ENCODE peak calls at places on chromosomes 16 and 17, in seven cellular contexts. One of them, this sample, is unnamed.

GRCh38 chr17:34420254-34420766 is 57.3 kb upstream of the CCL1 start:
- DNase-seq in heart right ventricle: peak
- DNase-seq in fibroblast of pulmonary artery: peak
- DNase-seq in A549: peak
- DNase-seq in skeletal muscle cell: peak
- DNase-seq in upper lobe of right lung: no peak
- DNase-seq in tibial artery: no peak
- DNase-seq in this sample: peak

GRCh38 chr16:85291302-85292148 is 179.3 kb upstream of the CIBAR2 start:
- DNase-seq in heart right ventricle: peak
- DNase-seq in skeletal muscle cell: no peak
- DNase-seq in fibroblast of pulmonary artery: no peak
- DNase-seq in A549: no peak
- DNase-seq in tibial artery: no peak
- DNase-seq in upper lobe of right lung: peak
- DNase-seq in this sample: no peak

GRCh38 chr16:89035698-89036570 is 57.7 kb upstream of the ACSF3 start:
- DNase-seq in heart right ventricle: no peak
- DNase-seq in upper lobe of right lung: no peak
- DNase-seq in skeletal muscle cell: no peak
- DNase-seq in A549: no peak
- DNase-seq in tibial artery: no peak
- DNase-seq in fibroblast of pulmonary artery: no peak
- DNase-seq in this sample: no peak

GRCh38 chr16:88536971-88537751 is 33.0 kb upstream of the ZC3H18 start:
- DNase-seq in upper lobe of right lung: no peak
- DNase-seq in tibial artery: no peak
- DNase-seq in fibroblast of pulmonary artery: no peak
- DNase-seq in heart right ventricle: no peak
- DNase-seq in skeletal muscle cell: no peak
- DNase-seq in A549: no peak
- DNase-seq in this sample: no peak

GRCh38 chr17:880871-881269 is 98.7 kb downstream of the NXN start:
- DNase-seq in A549: no peak
- DNase-seq in upper lobe of right lung: no peak
- DNase-seq in fibroblast of pulmonary artery: no peak
- DNase-seq in skeletal muscle cell: no peak
- DNase-seq in heart right ventricle: no peak
- DNase-seq in tibial artery: no peak
- DNase-seq in this sample: no peak

GRCh38 chr17:67021196-67021595 is 23.2 kb upstream of the CACNG1 start:
- DNase-seq in upper lobe of right lung: no peak
- DNase-seq in skeletal muscle cell: no peak
- DNase-seq in tibial artery: no peak
- DNase-seq in heart right ventricle: no peak
- DNase-seq in fibroblast of pulmonary artery: no peak
- DNase-seq in A549: no peak
- DNase-seq in this sample: peak

GRCh38 chr16:86768231-86768791 is 190.0 kb downstream of the FOXL1 start:
- DNase-seq in heart right ventricle: no peak
- DNase-seq in tibial artery: peak
- DNase-seq in skeletal muscle cell: no peak
- DNase-seq in upper lobe of right lung: no peak
- DNase-seq in fibroblast of pulmonary artery: no peak
- DNase-seq in A549: no peak
- DNase-seq in this sample: no peak

GRCh38 chr17:41984454-41984853 is 17.9 kb downstream of the CNP start:
- DNase-seq in heart right ventricle: no peak
- DNase-seq in skeletal muscle cell: no peak
- DNase-seq in upper lobe of right lung: no peak
- DNase-seq in tibial artery: no peak
- DNase-seq in A549: no peak
- DNase-seq in fibroblast of pulmonary artery: no peak
- DNase-seq in this sample: no peak

GRCh38 chr16:25110392-25110947 is 1.1 kb upstream of the LCMT1 start:
- DNase-seq in A549: peak
- DNase-seq in fibroblast of pulmonary artery: no peak
- DNase-seq in tibial artery: no peak
- DNase-seq in upper lobe of right lung: no peak
- DNase-seq in skeletal muscle cell: no peak
- DNase-seq in heart right ventricle: no peak
- DNase-seq in this sample: peak

GRCh38 chr17:50047488-50048126 is 8.3 kb upstream of the ITGA3 start:
- DNase-seq in A549: peak
- DNase-seq in upper lobe of right lung: no peak
- DNase-seq in fibroblast of pulmonary artery: peak
- DNase-seq in heart right ventricle: no peak
- DNase-seq in skeletal muscle cell: no peak
- DNase-seq in tibial artery: peak
- DNase-seq in this sample: peak

GRCh38 chr16:84095466-84095865 is 21.3 kb downstream of the MBTPS1 start:
- DNase-seq in skeletal muscle cell: no peak
- DNase-seq in heart right ventricle: no peak
- DNase-seq in upper lobe of right lung: no peak
- DNase-seq in A549: no peak
- DNase-seq in fibroblast of pulmonary artery: no peak
- DNase-seq in tibial artery: no peak
- DNase-seq in this sample: no peak

GRCh38 chr16:84090212-84090611 is 26.5 kb downstream of the MBTPS1 start:
- DNase-seq in tibial artery: no peak
- DNase-seq in skeletal muscle cell: no peak
- DNase-seq in upper lobe of right lung: no peak
- DNase-seq in heart right ventricle: no peak
- DNase-seq in fibroblast of pulmonary artery: no peak
- DNase-seq in A549: no peak
- DNase-seq in this sample: no peak

GRCh38 chr16:84093879-84094270 is 22.9 kb downstream of the MBTPS1 start:
- DNase-seq in heart right ventricle: no peak
- DNase-seq in skeletal muscle cell: no peak
- DNase-seq in fibroblast of pulmonary artery: no peak
- DNase-seq in tibial artery: no peak
- DNase-seq in upper lobe of right lung: no peak
- DNase-seq in A549: no peak
- DNase-seq in this sample: no peak

GRCh38 chr16:84091460-84091859 is 25.3 kb downstream of the MBTPS1 start:
- DNase-seq in skeletal muscle cell: no peak
- DNase-seq in fibroblast of pulmonary artery: no peak
- DNase-seq in tibial artery: no peak
- DNase-seq in A549: no peak
- DNase-seq in heart right ventricle: peak
- DNase-seq in upper lobe of right lung: no peak
- DNase-seq in this sample: no peak

GRCh38 chr16:84093120-84093878 is 23.4 kb downstream of the MBTPS1 start:
- DNase-seq in tibial artery: no peak
- DNase-seq in fibroblast of pulmonary artery: no peak
- DNase-seq in heart right ventricle: no peak
- DNase-seq in A549: no peak
- DNase-seq in skeletal muscle cell: no peak
- DNase-seq in upper lobe of right lung: no peak
- DNase-seq in this sample: no peak
- H3K4me3 ChIP-seq in tibial artery: no peak
- H3K4me3 ChIP-seq in fibroblast of pulmonary artery: no peak
- H3K4me3 ChIP-seq in heart right ventricle: no peak
- H3K4me3 ChIP-seq in A549: no peak
- H3K4me3 ChIP-seq in skeletal muscle cell: no peak
- H3K4me3 ChIP-seq in upper lobe of right lung: no peak
- H3K4me3 ChIP-seq in this sample: no peak

GRCh38 chr17:62718420-62718819 is 89.7 kb downstream of the MARCHF10 start:
- DNase-seq in heart right ventricle: no peak
- DNase-seq in A549: no peak
- DNase-seq in upper lobe of right lung: no peak
- DNase-seq in fibroblast of pulmonary artery: peak
- DNase-seq in tibial artery: no peak
- DNase-seq in skeletal muscle cell: no peak
- DNase-seq in this sample: no peak

GRCh38 chr17:62719586-62719985 is 88.5 kb downstream of the MARCHF10 start:
- DNase-seq in A549: no peak
- DNase-seq in skeletal muscle cell: no peak
- DNase-seq in fibroblast of pulmonary artery: no peak
- DNase-seq in heart right ventricle: no peak
- DNase-seq in tibial artery: no peak
- DNase-seq in upper lobe of right lung: no peak
- DNase-seq in this sample: no peak

GRCh38 chr17:62722625-62723024 is 85.5 kb downstream of the MARCHF10 start:
- DNase-seq in heart right ventricle: no peak
- DNase-seq in tibial artery: no peak
- DNase-seq in fibroblast of pulmonary artery: no peak
- DNase-seq in A549: no peak
- DNase-seq in upper lobe of right lung: no peak
- DNase-seq in skeletal muscle cell: no peak
- DNase-seq in this sample: no peak

GRCh38 chr17:62717589-62718342 is 90.3 kb downstream of the MRC2 start:
- DNase-seq in heart right ventricle: no peak
- DNase-seq in skeletal muscle cell: no peak
- DNase-seq in A549: no peak
- DNase-seq in tibial artery: no peak
- DNase-seq in fibroblast of pulmonary artery: no peak
- DNase-seq in upper lobe of right lung: no peak
- DNase-seq in this sample: no peak

DNA sequence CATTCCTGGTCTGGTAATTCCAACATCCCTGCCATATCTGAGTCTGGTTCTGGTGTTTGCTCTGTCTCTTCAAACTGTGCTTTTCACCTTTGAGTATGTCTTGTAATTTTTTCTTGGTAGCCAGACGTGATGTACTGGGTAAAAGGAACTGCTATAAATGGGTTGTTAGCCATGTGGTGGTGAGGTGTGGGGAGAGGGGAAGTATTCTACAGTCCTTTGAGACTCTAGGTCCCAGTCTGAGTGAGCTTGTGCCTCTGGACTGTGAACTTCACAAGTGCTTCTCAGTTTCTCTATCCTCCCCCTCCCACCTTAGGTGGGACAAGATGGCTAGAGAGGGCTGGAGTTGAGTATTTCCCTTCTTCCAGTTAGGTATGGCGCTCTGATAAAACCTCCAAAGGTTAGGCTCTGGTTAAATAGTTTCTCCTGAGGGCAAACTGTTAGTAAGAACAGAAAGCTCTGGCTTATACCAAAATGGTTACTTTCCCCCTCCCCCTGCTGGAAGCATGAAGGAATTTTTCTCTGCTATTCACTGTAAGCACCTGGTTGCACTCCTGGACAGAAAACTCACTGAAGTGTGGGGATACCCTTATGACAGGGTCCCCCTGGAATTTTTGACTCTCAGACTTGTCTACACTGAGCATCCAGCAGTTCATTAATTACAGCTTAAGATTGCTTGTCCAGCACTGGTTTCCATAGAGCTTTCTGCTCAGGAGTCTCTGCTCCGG is 87.8 kb downstream of the MARCHF10 start:
- DNase-seq in fibroblast of pulmonary artery: no peak
- DNase-seq in tibial artery: no peak
- DNase-seq in upper lobe of right lung: no peak
- DNase-seq in A549: peak
- DNase-seq in heart right ventricle: no peak
- DNase-seq in skeletal muscle cell: no peak
- DNase-seq in this sample: peak
- H3K4me3 ChIP-seq in fibroblast of pulmonary artery: no peak
- H3K4me3 ChIP-seq in tibial artery: no peak
- H3K4me3 ChIP-seq in upper lobe of right lung: no peak
- H3K4me3 ChIP-seq in A549: no peak
- H3K4me3 ChIP-seq in heart right ventricle: no peak
- H3K4me3 ChIP-seq in skeletal muscle cell: no peak
- H3K4me3 ChIP-seq in this sample: no peak

GRCh38 chr17:58387834-58388233 is 29.5 kb downstream of the RNF43 start:
- DNase-seq in upper lobe of right lung: no peak
- DNase-seq in skeletal muscle cell: no peak
- DNase-seq in heart right ventricle: no peak
- DNase-seq in fibroblast of pulmonary artery: no peak
- DNase-seq in tibial artery: no peak
- DNase-seq in A549: peak
- DNase-seq in this sample: no peak
- H3K4me3 ChIP-seq in upper lobe of right lung: no peak
- H3K4me3 ChIP-seq in skeletal muscle cell: no peak
- H3K4me3 ChIP-seq in heart right ventricle: no peak
- H3K4me3 ChIP-seq in fibroblast of pulmonary artery: no peak
- H3K4me3 ChIP-seq in tibial artery: no peak
- H3K4me3 ChIP-seq in A549: no peak
- H3K4me3 ChIP-seq in this sample: no peak

DNA sequence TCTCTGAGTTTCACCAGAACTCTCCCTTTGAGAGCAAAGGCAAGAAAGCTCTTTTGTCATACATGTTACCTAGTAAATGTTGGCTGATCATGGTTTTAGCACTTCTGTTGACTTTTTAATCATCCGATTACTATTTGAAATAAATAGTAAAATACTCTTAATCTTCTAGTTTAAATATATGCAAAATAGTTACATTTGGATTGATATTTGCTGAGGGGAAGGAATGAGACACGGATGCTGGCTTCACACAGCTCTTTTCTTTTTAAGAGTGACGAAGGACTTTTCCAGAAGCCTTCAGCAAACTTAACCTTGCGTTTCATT is 9.4 kb downstream of the NFATC3 start:
- DNase-seq in skeletal muscle cell: no peak
- DNase-seq in A549: no peak
- DNase-seq in fibroblast of pulmonary artery: no peak
- DNase-seq in tibial artery: no peak
- DNase-seq in heart right ventricle: no peak
- DNase-seq in upper lobe of right lung: no peak
- DNase-seq in this sample: no peak
- H3K4me3 ChIP-seq in skeletal muscle cell: no peak
- H3K4me3 ChIP-seq in A549: no peak
- H3K4me3 ChIP-seq in fibroblast of pulmonary artery: no peak
- H3K4me3 ChIP-seq in tibial artery: no peak
- H3K4me3 ChIP-seq in heart right ventricle: no peak
- H3K4me3 ChIP-seq in upper lobe of right lung: no peak
- H3K4me3 ChIP-seq in this sample: no peak

DNA sequence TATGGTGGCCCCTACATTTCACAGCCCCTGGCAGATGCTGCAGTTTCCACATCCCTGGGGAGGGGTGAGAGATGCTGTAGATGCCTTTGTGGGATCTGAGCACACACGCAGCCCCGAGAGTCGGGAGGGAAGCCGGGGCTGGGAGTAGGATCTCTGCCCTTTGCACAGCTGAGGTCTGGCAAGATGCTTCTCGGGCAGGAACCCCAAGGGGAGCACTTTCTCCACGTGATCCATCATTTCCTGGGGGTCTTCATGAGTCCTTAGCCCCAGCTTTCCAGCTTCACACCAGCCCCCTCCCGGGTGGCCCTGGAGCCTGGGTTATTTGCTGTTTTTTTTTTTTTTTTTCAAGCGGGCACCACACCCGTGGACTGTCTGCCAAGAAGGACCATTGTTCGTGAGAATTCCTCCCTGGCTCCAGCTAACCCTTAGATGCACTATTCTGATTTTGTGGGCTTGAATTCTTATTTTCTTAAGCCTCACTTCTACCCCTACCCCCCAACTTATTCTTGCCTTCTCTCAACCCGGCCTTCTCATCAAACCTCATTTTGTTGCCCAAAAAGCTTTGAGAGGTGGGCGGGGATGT is 50.7 kb downstream of the NTN1 start:
- DNase-seq in skeletal muscle cell: no peak
- DNase-seq in upper lobe of right lung: no peak
- DNase-seq in heart right ventricle: no peak
- DNase-seq in A549: no peak
- DNase-seq in fibroblast of pulmonary artery: no peak
- DNase-seq in tibial artery: peak
- DNase-seq in this sample: no peak
- H3K4me3 ChIP-seq in skeletal muscle cell: no peak
- H3K4me3 ChIP-seq in upper lobe of right lung: no peak
- H3K4me3 ChIP-seq in heart right ventricle: no peak
- H3K4me3 ChIP-seq in A549: no peak
- H3K4me3 ChIP-seq in fibroblast of pulmonary artery: no peak
- H3K4me3 ChIP-seq in tibial artery: no peak
- H3K4me3 ChIP-seq in this sample: no peak

GRCh38 chr16:73066321-73066926 is 18.5 kb upstream of the ZFHX3 start:
- DNase-seq in A549: no peak
- DNase-seq in tibial artery: peak
- DNase-seq in skeletal muscle cell: no peak
- DNase-seq in upper lobe of right lung: no peak
- DNase-seq in heart right ventricle: no peak
- DNase-seq in fibroblast of pulmonary artery: no peak
- DNase-seq in this sample: no peak
- H3K4me3 ChIP-seq in A549: no peak
- H3K4me3 ChIP-seq in tibial artery: peak
- H3K4me3 ChIP-seq in skeletal muscle cell: peak
- H3K4me3 ChIP-seq in upper lobe of right lung: peak
- H3K4me3 ChIP-seq in heart right ventricle: peak
- H3K4me3 ChIP-seq in fibroblast of pulmonary artery: no peak
- H3K4me3 ChIP-seq in this sample: no peak

This sample was measured in A673.